ENCODE peak calls at places on chromosomes 16 and 17, in six cellular contexts. B is activated T-cell treated with anti-CD3 and anti-CD28 coated beads, Interleukin-2, amount 50 U/mL, for 4 hours; U is stimulated activated effector memory CD8-positive, alpha-beta T cell treated with anti-CD3 and anti-CD28 coated beads, Interleukin-12 subunit alpha, Interleukin-12 subunit beta, amount 100 ng/mL, for 72 hours; J is GM12878; W is naive thymus-derived CD4-positive, alpha-beta T cell; L is memory B cell. P is an unnamed sample.

GRCh38 chr16:70660672-70661350 is 14.5 kb downstream of the IL34 start:
- ATAC-seq in B (no peak), U (no peak), L (no peak), W (no peak), J (no peak), P (no peak)

GRCh38 chr16:13391337-13391736 is 489.9 kb downstream of the SHISA9 start:
- ATAC-seq in U (no peak), B (no peak), L (no peak), J (peak; percentile 61), W (no peak), P (no peak)

GRCh38 chr16:58384437-58385055 is 7.7 kb upstream of the GINS3 start:
- ATAC-seq in B (no peak), J (peak; percentile 60), L (no peak), W (no peak), U (no peak), P (no peak)

GRCh38 chr16:81684901-81685300 is 94.2 kb upstream of the PLCG2 start:
- ATAC-seq in L (no peak), B (no peak), W (no peak), U (no peak), J (no peak), P (no peak)

GRCh38 chr17:27644586-27644985 is 13.6 kb downstream of the LGALS9 start:
- ATAC-seq in U (no peak), J (no peak), W (no peak), L (no peak), B (no peak), P (no peak)

GRCh38 chr17:1754430-1755112 is 7.3 kb upstream of the SERPINF1 start:
- ATAC-seq in B (no peak), U (no peak), J (no peak), L (no peak), W (no peak), P (no peak)

GRCh38 chr17:80990921-80991644 is 558 bp upstream of the CHMP6 start:
- ATAC-seq in U (no peak), W (peak; percentile 58), L (peak; percentile 3), J (no peak), B (no peak), P (peak; percentile 17)

GRCh38 chr17:61461586-61461966 is 9.4 kb downstream of the TBX4 start:
- ATAC-seq in U (no peak), J (no peak), B (no peak), W (no peak), L (no peak), P (no peak)

GRCh38 chr16:31367875-31368274 is 12.9 kb downstream of the ITGAX start:
- ATAC-seq in L (no peak), B (no peak), W (peak; percentile 63), J (no peak), U (no peak), P (no peak)

GRCh38 chr17:77163001-77163400 is 22.2 kb downstream of the SEC14L1 start:
- ATAC-seq in W (no peak), B (no peak), J (no peak), L (no peak), U (no peak), P (no peak)